ENCODE peak calls at places on chromosomes 3 and 15, in nine cellular contexts. One of them, this sample, is unnamed.
A peak's percentile ranks its signal among the peaks of the same experiment; 100 is the strongest.

GRCh38 chr15:57444877-57445513 is 68.7 kb downstream of the CGNL1 start:
- DNase-seq in Peyer's patch: no peak
- DNase-seq in H54: no peak
- DNase-seq in lower leg skin: no peak
- DNase-seq in adrenal gland: peak; percentile 24
- DNase-seq in esophagus muscularis mucosa: no peak
- DNase-seq in uterus: no peak
- DNase-seq in heart left ventricle: no peak
- DNase-seq in GM12878: no peak
- DNase-seq in this sample: no peak

GRCh38 chr3:178562869-178563232 is 26.6 kb downstream of the KCNMB2 start:
- DNase-seq in uterus: no peak
- DNase-seq in heart left ventricle: no peak
- DNase-seq in adrenal gland: no peak
- DNase-seq in GM12878: no peak
- DNase-seq in H54: no peak
- DNase-seq in Peyer's patch: no peak
- DNase-seq in esophagus muscularis mucosa: no peak
- DNase-seq in lower leg skin: no peak
- DNase-seq in this sample: no peak

GRCh38 chr15:88878720-88879184 is 16.6 kb downstream of the HAPLN3 start:
- DNase-seq in H54: peak; percentile 72
- DNase-seq in GM12878: no peak
- DNase-seq in adrenal gland: peak; percentile 28
- DNase-seq in uterus: no peak
- DNase-seq in esophagus muscularis mucosa: no peak
- DNase-seq in Peyer's patch: no peak
- DNase-seq in lower leg skin: no peak
- DNase-seq in heart left ventricle: peak; percentile 40
- DNase-seq in this sample: peak; percentile 61

GRCh38 chr3:192207661-192208060 is 519.7 kb downstream of the FGF12 start:
- DNase-seq in Peyer's patch: no peak
- DNase-seq in heart left ventricle: peak; percentile 65
- DNase-seq in H54: no peak
- DNase-seq in uterus: no peak
- DNase-seq in adrenal gland: peak; percentile 26
- DNase-seq in esophagus muscularis mucosa: no peak
- DNase-seq in GM12878: no peak
- DNase-seq in lower leg skin: no peak
- DNase-seq in this sample: no peak

GRCh38 chr3:169286214-169286613 is 377.3 kb downstream of the MECOM start:
- DNase-seq in lower leg skin: no peak
- DNase-seq in heart left ventricle: no peak
- DNase-seq in adrenal gland: no peak
- DNase-seq in Peyer's patch: no peak
- DNase-seq in GM12878: no peak
- DNase-seq in uterus: no peak
- DNase-seq in H54: no peak
- DNase-seq in esophagus muscularis mucosa: no peak
- DNase-seq in this sample: no peak

GRCh38 chr3:63995056-63995576 is 28.2 kb downstream of the PSMD6 start:
- DNase-seq in GM12878: no peak
- DNase-seq in lower leg skin: no peak
- DNase-seq in heart left ventricle: no peak
- DNase-seq in esophagus muscularis mucosa: no peak
- DNase-seq in uterus: no peak
- DNase-seq in adrenal gland: no peak
- DNase-seq in H54: no peak
- DNase-seq in Peyer's patch: no peak
- DNase-seq in this sample: no peak

GRCh38 chr15:86837631-86838030 is 758.0 kb downstream of the AGBL1 start:
- DNase-seq in esophagus muscularis mucosa: no peak
- DNase-seq in lower leg skin: no peak
- DNase-seq in Peyer's patch: no peak
- DNase-seq in adrenal gland: no peak
- DNase-seq in uterus: no peak
- DNase-seq in H54: no peak
- DNase-seq in heart left ventricle: no peak
- DNase-seq in GM12878: no peak
- DNase-seq in this sample: no peak

GRCh38 chr3:183213415-183213814 is 39.6 kb upstream of the B3GNT5 start:
- DNase-seq in adrenal gland: no peak
- DNase-seq in Peyer's patch: no peak
- DNase-seq in GM12878: no peak
- DNase-seq in uterus: no peak
- DNase-seq in heart left ventricle: no peak
- DNase-seq in esophagus muscularis mucosa: no peak
- DNase-seq in H54: no peak
- DNase-seq in lower leg skin: no peak
- DNase-seq in this sample: no peak

GRCh38 chr3:122533931-122534334 is 19.2 kb upstream of the KPNA1 start:
- DNase-seq in heart left ventricle: no peak
- DNase-seq in adrenal gland: peak; percentile 50
- DNase-seq in lower leg skin: no peak
- DNase-seq in uterus: no peak
- DNase-seq in Peyer's patch: no peak
- DNase-seq in H54: peak; percentile 68
- DNase-seq in GM12878: peak; percentile 79
- DNase-seq in esophagus muscularis mucosa: no peak
- DNase-seq in this sample: peak; percentile 40

GRCh38 chr3:46524832-46525231 is 27.1 kb downstream of the RTP3 start:
- DNase-seq in heart left ventricle: no peak
- DNase-seq in adrenal gland: no peak
- DNase-seq in lower leg skin: no peak
- DNase-seq in uterus: no peak
- DNase-seq in H54: no peak
- DNase-seq in esophagus muscularis mucosa: peak; percentile 24
- DNase-seq in Peyer's patch: no peak
- DNase-seq in GM12878: no peak
- DNase-seq in this sample: no peak

GRCh38 chr15:25188551-25189101 is 233.8 kb downstream of the SNRPN start:
- DNase-seq in H54: no peak
- DNase-seq in Peyer's patch: no peak
- DNase-seq in heart left ventricle: no peak
- DNase-seq in GM12878: no peak
- DNase-seq in lower leg skin: no peak
- DNase-seq in uterus: no peak
- DNase-seq in esophagus muscularis mucosa: no peak
- DNase-seq in adrenal gland: no peak
- DNase-seq in this sample: no peak

GRCh38 chr15:84840741-84841429 is 23.7 kb downstream of the ALPK3 start:
- DNase-seq in heart left ventricle: peak; percentile 91
- DNase-seq in lower leg skin: no peak
- DNase-seq in esophagus muscularis mucosa: no peak
- DNase-seq in H54: peak; percentile 51
- DNase-seq in GM12878: no peak
- DNase-seq in uterus: peak; percentile 67
- DNase-seq in adrenal gland: peak; percentile 96
- DNase-seq in Peyer's patch: no peak
- DNase-seq in this sample: no peak

DNA sequence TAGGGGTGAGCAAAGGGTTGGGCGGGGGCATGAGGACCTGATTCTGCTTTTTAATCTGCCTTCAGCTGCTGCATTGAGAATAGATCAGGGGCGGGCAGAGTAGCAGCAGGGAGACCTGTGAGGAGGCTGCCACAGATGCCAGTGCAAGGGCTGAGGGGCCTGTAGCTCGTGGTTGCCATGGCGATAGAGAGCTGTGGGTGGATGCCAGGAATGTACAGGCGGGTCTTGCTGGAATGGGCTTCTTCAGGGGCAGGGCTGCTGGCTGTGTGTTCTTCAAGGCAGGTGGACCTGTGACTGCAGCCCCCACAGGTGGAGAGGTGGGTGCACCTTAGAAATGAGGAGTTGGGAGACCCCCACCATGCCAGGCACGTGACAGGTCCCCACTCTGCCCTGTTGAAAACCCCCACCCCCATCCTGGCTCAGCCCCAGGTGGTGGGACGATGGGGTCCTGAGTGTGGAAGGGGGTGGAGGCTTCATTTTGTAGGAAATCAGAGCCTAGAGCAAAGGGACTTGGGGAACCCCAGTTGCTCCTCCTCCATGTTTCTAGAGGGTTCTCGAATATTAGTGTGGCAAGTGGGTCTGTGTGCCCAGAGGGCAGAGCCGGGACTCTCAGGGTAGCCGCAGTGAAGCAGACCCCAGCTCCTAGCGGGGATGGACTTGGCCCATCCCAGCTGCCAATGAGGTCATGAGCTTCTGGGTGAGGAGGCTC is 38.3 kb downstream of the SLC6A6 start:
- DNase-seq in Peyer's patch: no peak
- DNase-seq in GM12878: no peak
- DNase-seq in adrenal gland: no peak
- DNase-seq in heart left ventricle: no peak
- DNase-seq in H54: no peak
- DNase-seq in uterus: no peak
- DNase-seq in esophagus muscularis mucosa: no peak
- DNase-seq in lower leg skin: no peak
- DNase-seq in this sample: no peak
- TF ChIP-seq POLR2A in Peyer's patch: no peak
- TF ChIP-seq POLR2A in GM12878: no peak
- TF ChIP-seq POLR2A in adrenal gland: no peak
- TF ChIP-seq POLR2A in heart left ventricle: no peak
- TF ChIP-seq POLR2A in H54: no peak
- TF ChIP-seq POLR2A in uterus: no peak
- TF ChIP-seq POLR2A in esophagus muscularis mucosa: no peak
- TF ChIP-seq POLR2A in lower leg skin: no peak
- TF ChIP-seq POLR2A in this sample: no peak

GRCh38 chr3:127822836-127823589 is 698 bp upstream of the MGLL start:
- DNase-seq in heart left ventricle: peak; percentile 80
- DNase-seq in GM12878: no peak
- DNase-seq in esophagus muscularis mucosa: no peak
- DNase-seq in H54: no peak
- DNase-seq in uterus: no peak
- DNase-seq in lower leg skin: no peak
- DNase-seq in adrenal gland: peak; percentile 48
- DNase-seq in Peyer's patch: no peak
- DNase-seq in this sample: peak; percentile 30
- TF ChIP-seq POLR2A in heart left ventricle: no peak
- TF ChIP-seq POLR2A in GM12878: peak; percentile 68
- TF ChIP-seq POLR2A in esophagus muscularis mucosa: peak; percentile 16
- TF ChIP-seq POLR2A in H54: peak; percentile 35
- TF ChIP-seq POLR2A in uterus: peak; percentile 9
- TF ChIP-seq POLR2A in lower leg skin: no peak
- TF ChIP-seq POLR2A in adrenal gland: no peak
- TF ChIP-seq POLR2A in Peyer's patch: peak; percentile 70
- TF ChIP-seq POLR2A in this sample: peak; percentile 47

GRCh38 chr15:67195305-67195704 is 59.2 kb downstream of the AAGAB start:
- DNase-seq in esophagus muscularis mucosa: peak; percentile 45
- DNase-seq in uterus: no peak
- DNase-seq in heart left ventricle: no peak
- DNase-seq in lower leg skin: no peak
- DNase-seq in Peyer's patch: no peak
- DNase-seq in adrenal gland: no peak
- DNase-seq in GM12878: no peak
- DNase-seq in H54: no peak
- DNase-seq in this sample: no peak

GRCh38 chr15:67197364-67197695 is 57.1 kb downstream of the AAGAB start:
- DNase-seq in GM12878: no peak
- DNase-seq in H54: no peak
- DNase-seq in uterus: no peak
- DNase-seq in Peyer's patch: no peak
- DNase-seq in esophagus muscularis mucosa: peak; percentile 85
- DNase-seq in adrenal gland: no peak
- DNase-seq in heart left ventricle: no peak
- DNase-seq in lower leg skin: no peak
- DNase-seq in this sample: no peak

GRCh38 chr15:67196222-67196621 is 58.2 kb downstream of the AAGAB start:
- DNase-seq in H54: no peak
- DNase-seq in esophagus muscularis mucosa: no peak
- DNase-seq in Peyer's patch: no peak
- DNase-seq in adrenal gland: no peak
- DNase-seq in lower leg skin: no peak
- DNase-seq in GM12878: no peak
- DNase-seq in heart left ventricle: no peak
- DNase-seq in uterus: no peak
- DNase-seq in this sample: no peak

GRCh38 chr15:67198157-67198754 is 56.2 kb downstream of the AAGAB start:
- DNase-seq in H54: no peak
- DNase-seq in Peyer's patch: peak; percentile 48
- DNase-seq in adrenal gland: no peak
- DNase-seq in uterus: no peak
- DNase-seq in heart left ventricle: no peak
- DNase-seq in esophagus muscularis mucosa: no peak
- DNase-seq in GM12878: peak; percentile 28
- DNase-seq in lower leg skin: no peak
- DNase-seq in this sample: no peak

GRCh38 chr15:67196672-67197363 is 57.6 kb downstream of the AAGAB start:
- DNase-seq in heart left ventricle: no peak
- DNase-seq in uterus: peak; percentile 67
- DNase-seq in GM12878: no peak
- DNase-seq in lower leg skin: no peak
- DNase-seq in adrenal gland: no peak
- DNase-seq in H54: peak; percentile 40
- DNase-seq in Peyer's patch: no peak
- DNase-seq in esophagus muscularis mucosa: peak; percentile 77
- DNase-seq in this sample: no peak
- TF ChIP-seq POLR2A in heart left ventricle: no peak
- TF ChIP-seq POLR2A in uterus: no peak
- TF ChIP-seq POLR2A in GM12878: peak; percentile 49
- TF ChIP-seq POLR2A in lower leg skin: no peak
- TF ChIP-seq POLR2A in adrenal gland: no peak
- TF ChIP-seq POLR2A in H54: no peak
- TF ChIP-seq POLR2A in Peyer's patch: no peak
- TF ChIP-seq POLR2A in esophagus muscularis mucosa: no peak
- TF ChIP-seq POLR2A in this sample: no peak

GRCh38 chr15:39596358-39597051 is 15.6 kb downstream of the THBS1 start:
- DNase-seq in uterus: no peak
- DNase-seq in heart left ventricle: no peak
- DNase-seq in Peyer's patch: no peak
- DNase-seq in H54: no peak
- DNase-seq in esophagus muscularis mucosa: no peak
- DNase-seq in GM12878: no peak
- DNase-seq in lower leg skin: no peak
- DNase-seq in adrenal gland: no peak
- DNase-seq in this sample: no peak

GRCh38 chr15:39597336-39597735 is 16.5 kb downstream of the THBS1 start:
- DNase-seq in adrenal gland: no peak
- DNase-seq in heart left ventricle: no peak
- DNase-seq in H54: no peak
- DNase-seq in Peyer's patch: no peak
- DNase-seq in esophagus muscularis mucosa: no peak
- DNase-seq in uterus: no peak
- DNase-seq in lower leg skin: no peak
- DNase-seq in GM12878: no peak
- DNase-seq in this sample: no peak

GRCh38 chr15:39598186-39598850 is 17.4 kb downstream of the THBS1 start:
- DNase-seq in Peyer's patch: no peak
- DNase-seq in GM12878: no peak
- DNase-seq in uterus: no peak
- DNase-seq in heart left ventricle: no peak
- DNase-seq in lower leg skin: no peak
- DNase-seq in esophagus muscularis mucosa: no peak
- DNase-seq in H54: no peak
- DNase-seq in adrenal gland: no peak
- DNase-seq in this sample: no peak

GRCh38 chr15:39598958-39599845 is 18.3 kb downstream of the THBS1 start:
- DNase-seq in H54: no peak
- DNase-seq in uterus: no peak
- DNase-seq in lower leg skin: no peak
- DNase-seq in GM12878: no peak
- DNase-seq in esophagus muscularis mucosa: no peak
- DNase-seq in adrenal gland: no peak
- DNase-seq in heart left ventricle: no peak
- DNase-seq in Peyer's patch: no peak
- DNase-seq in this sample: no peak

GRCh38 chr15:39597751-39598185 is 16.9 kb downstream of the THBS1 start:
- DNase-seq in heart left ventricle: no peak
- DNase-seq in H54: no peak
- DNase-seq in esophagus muscularis mucosa: no peak
- DNase-seq in adrenal gland: no peak
- DNase-seq in lower leg skin: no peak
- DNase-seq in GM12878: no peak
- DNase-seq in uterus: no peak
- DNase-seq in Peyer's patch: no peak
- DNase-seq in this sample: no peak
- TF ChIP-seq POLR2A in heart left ventricle: no peak
- TF ChIP-seq POLR2A in H54: no peak
- TF ChIP-seq POLR2A in esophagus muscularis mucosa: no peak
- TF ChIP-seq POLR2A in adrenal gland: no peak
- TF ChIP-seq POLR2A in lower leg skin: no peak
- TF ChIP-seq POLR2A in GM12878: no peak
- TF ChIP-seq POLR2A in uterus: no peak
- TF ChIP-seq POLR2A in Peyer's patch: no peak
- TF ChIP-seq POLR2A in this sample: no peak

This sample was measured in erythroblast.